ENCODE peak calls at places on chromosomes 4 and X, in four cellular contexts. One of them, this sample, is unnamed.

GRCh38 chr4:154626793-154627484 is 14.5 kb upstream of the FGG start:
- DNase-seq in GM23248: peak; percentile 54
- DNase-seq in astrocyte: peak; percentile 27
- DNase-seq in keratinocyte: no peak
- DNase-seq in this sample: peak; percentile 73

GRCh38 chr4:19883841-19884240 is 367.9 kb upstream of the SLIT2 start:
- DNase-seq in GM23248: peak; percentile 61
- DNase-seq in astrocyte: no peak
- DNase-seq in keratinocyte: no peak
- DNase-seq in this sample: no peak

GRCh38 chr4:56425518-56425917 is 9.9 kb downstream of the PPAT start:
- DNase-seq in GM23248: no peak
- DNase-seq in astrocyte: no peak
- DNase-seq in keratinocyte: no peak
- DNase-seq in this sample: no peak

GRCh38 chrX:154596290-154596929 is 11.5 kb downstream of the CTAG1A start:
- DNase-seq in GM23248: peak; percentile 73
- DNase-seq in astrocyte: peak; percentile 93
- DNase-seq in keratinocyte: peak; percentile 85
- DNase-seq in this sample: no peak

GRCh38 chr4:85725727-85726170 is 250.8 kb downstream of the ARHGAP24 start:
- DNase-seq in GM23248: peak; percentile 52
- DNase-seq in astrocyte: peak; percentile 21
- DNase-seq in keratinocyte: no peak
- DNase-seq in this sample: peak; percentile 22

GRCh38 chr4:52374847-52375246 is 284.3 kb downstream of the USP46 start:
- DNase-seq in GM23248: no peak
- DNase-seq in astrocyte: no peak
- DNase-seq in keratinocyte: no peak
- DNase-seq in this sample: no peak

GRCh38 chr4:5365071-5366008 is 314.1 kb downstream of the STK32B start:
- DNase-seq in GM23248: peak; percentile 95
- DNase-seq in astrocyte: peak; percentile 91
- DNase-seq in keratinocyte: peak; percentile 96
- DNase-seq in this sample: peak; percentile 55

GRCh38 chrX:41732260-41732659 is 8.3 kb downstream of the GPR82 start:
- DNase-seq in GM23248: no peak
- DNase-seq in astrocyte: no peak
- DNase-seq in keratinocyte: no peak
- DNase-seq in this sample: no peak

GRCh38 chr4:15395342-15395741 is 32.5 kb upstream of the C1QTNF7 start:
- DNase-seq in GM23248: peak; percentile 26
- DNase-seq in astrocyte: no peak
- DNase-seq in keratinocyte: no peak
- DNase-seq in this sample: no peak

GRCh38 chrX:152444338-152444737 is 6.8 kb downstream of the GABRA3 start:
- DNase-seq in GM23248: no peak
- DNase-seq in astrocyte: no peak
- DNase-seq in keratinocyte: no peak
- DNase-seq in this sample: no peak

GRCh38 chr4:174999407-174999806 is 81.2 kb downstream of the ADAM29 start:
- DNase-seq in GM23248: peak; percentile 1
- DNase-seq in astrocyte: peak; percentile 39
- DNase-seq in keratinocyte: no peak
- DNase-seq in this sample: no peak

GRCh38 chrX:131572372-131573014 is 28.6 kb downstream of the OR13H1 start:
- DNase-seq in GM23248: no peak
- DNase-seq in astrocyte: peak; percentile 30
- DNase-seq in keratinocyte: no peak
- DNase-seq in this sample: no peak

GRCh38 chrX:13489451-13489850 is 80.0 kb upstream of the EGFL6 start:
- DNase-seq in GM23248: peak; percentile 82
- DNase-seq in astrocyte: peak; percentile 78
- DNase-seq in keratinocyte: peak; percentile 19
- DNase-seq in this sample: no peak

GRCh38 chrX:53714580-53715335 is 28.2 kb upstream of the HUWE1 start:
- DNase-seq in GM23248: peak; percentile 40
- DNase-seq in astrocyte: peak; percentile 54
- DNase-seq in keratinocyte: no peak
- DNase-seq in this sample: no peak

GRCh38 chr4:81164126-81164525 is 50.9 kb downstream of the PRKG2 start:
- DNase-seq in GM23248: no peak
- DNase-seq in astrocyte: no peak
- DNase-seq in keratinocyte: no peak
- DNase-seq in this sample: no peak

GRCh38 chrX:150935466-150935865 is 37.0 kb upstream of the CD99L2 start:
- DNase-seq in GM23248: peak; percentile 74
- DNase-seq in astrocyte: peak; percentile 62
- DNase-seq in keratinocyte: no peak
- DNase-seq in this sample: no peak

GRCh38 chr4:172707622-172708021 is 461.0 kb upstream of the GALNT7 start:
- DNase-seq in GM23248: no peak
- DNase-seq in astrocyte: no peak
- DNase-seq in keratinocyte: no peak
- DNase-seq in this sample: no peak

GRCh38 chr4:148026022-148026421 is 294.1 kb downstream of the ARHGAP10 start:
- DNase-seq in GM23248: peak; percentile 95
- DNase-seq in astrocyte: peak; percentile 96
- DNase-seq in keratinocyte: no peak
- DNase-seq in this sample: no peak

GRCh38 chr4:119037709-119038463 is 97.7 kb upstream of the MYOZ2 start:
- DNase-seq in GM23248: peak; percentile 72
- DNase-seq in astrocyte: no peak
- DNase-seq in keratinocyte: no peak
- DNase-seq in this sample: no peak

GRCh38 chr4:77022581-77023133 is 53.1 kb downstream of the CCNI start:
- DNase-seq in GM23248: peak; percentile 79
- DNase-seq in astrocyte: peak; percentile 87
- DNase-seq in keratinocyte: no peak
- DNase-seq in this sample: no peak

GRCh38 chr4:173735055-173735454 is 205.0 kb upstream of the HAND2 start:
- DNase-seq in GM23248: peak; percentile 60
- DNase-seq in astrocyte: no peak
- DNase-seq in keratinocyte: no peak
- DNase-seq in this sample: no peak

GRCh38 chrX:141903400-141904155 is at the start of gene MAGEC1:
- DNase-seq in GM23248: no peak
- DNase-seq in astrocyte: no peak
- DNase-seq in keratinocyte: no peak
- DNase-seq in this sample: no peak

GRCh38 chr4:53622739-53623151 is 31.5 kb upstream of the LNX1 start:
- DNase-seq in GM23248: peak; percentile 89
- DNase-seq in astrocyte: peak; percentile 47
- DNase-seq in keratinocyte: no peak
- DNase-seq in this sample: no peak

GRCh38 chr4:159445671-159446070 is 342.8 kb downstream of the RAPGEF2 start:
- DNase-seq in GM23248: no peak
- DNase-seq in astrocyte: no peak
- DNase-seq in keratinocyte: no peak
- DNase-seq in this sample: no peak

GRCh38 chr4:39495446-39496208 is 31.6 kb downstream of the UGDH start:
- DNase-seq in GM23248: peak; percentile 17
- DNase-seq in astrocyte: peak; percentile 10
- DNase-seq in keratinocyte: peak; percentile 11
- DNase-seq in this sample: no peak

GRCh38 chr4:21130606-21131005 is 430.3 kb downstream of the PACRGL start:
- DNase-seq in GM23248: no peak
- DNase-seq in astrocyte: no peak
- DNase-seq in keratinocyte: no peak
- DNase-seq in this sample: no peak

GRCh38 chrX:133414399-133415275 is 652 bp downstream of the GPC4 start:
- DNase-seq in GM23248: peak; percentile 45
- DNase-seq in astrocyte: peak; percentile 10
- DNase-seq in keratinocyte: no peak
- DNase-seq in this sample: peak; percentile 16

GRCh38 chr4:128837679-128838078 is 28.2 kb downstream of the JADE1 start:
- DNase-seq in GM23248: no peak
- DNase-seq in astrocyte: no peak
- DNase-seq in keratinocyte: no peak
- DNase-seq in this sample: no peak

GRCh38 chr4:48340276-48340904 is 939 bp upstream of the SLAIN2 start:
- DNase-seq in GM23248: peak; percentile 89
- DNase-seq in astrocyte: peak; percentile 73
- DNase-seq in keratinocyte: no peak
- DNase-seq in this sample: no peak

GRCh38 chrX:110135618-110136017 is 132.7 kb downstream of the TMEM164 start:
- DNase-seq in GM23248: no peak
- DNase-seq in astrocyte: no peak
- DNase-seq in keratinocyte: no peak
- DNase-seq in this sample: no peak

GRCh38 chr4:125283702-125284279 is 31.0 kb upstream of the FAT4 start:
- DNase-seq in GM23248: peak; percentile 54
- DNase-seq in astrocyte: peak; percentile 10
- DNase-seq in keratinocyte: no peak
- DNase-seq in this sample: peak; percentile 35

GRCh38 chrX:111168314-111168713 is 72.3 kb downstream of the PAK3 start:
- DNase-seq in GM23248: peak; percentile 13
- DNase-seq in astrocyte: no peak
- DNase-seq in keratinocyte: no peak
- DNase-seq in this sample: no peak

GRCh38 chrX:124378643-124379042 is 32.3 kb downstream of the SH2D1A start:
- DNase-seq in GM23248: no peak
- DNase-seq in astrocyte: no peak
- DNase-seq in keratinocyte: no peak
- DNase-seq in this sample: no peak

GRCh38 chr4:98706200-98706813 is 47.9 kb upstream of the TSPAN5 start:
- DNase-seq in GM23248: no peak
- DNase-seq in astrocyte: no peak
- DNase-seq in keratinocyte: no peak
- DNase-seq in this sample: no peak

GRCh38 chr4:173521474-173522159 is 8.4 kb downstream of the HAND2 start:
- DNase-seq in GM23248: no peak
- DNase-seq in astrocyte: no peak
- DNase-seq in keratinocyte: no peak
- DNase-seq in this sample: no peak

GRCh38 chr4:74499986-74500781 is 55.2 kb downstream of the AREG start:
- DNase-seq in GM23248: peak; percentile 83
- DNase-seq in astrocyte: peak; percentile 47
- DNase-seq in keratinocyte: no peak
- DNase-seq in this sample: no peak

GRCh38 chrX:17047224-17047623 is 100.8 kb downstream of the REPS2 start:
- DNase-seq in GM23248: no peak
- DNase-seq in astrocyte: no peak
- DNase-seq in keratinocyte: no peak
- DNase-seq in this sample: no peak

GRCh38 chr4:77092832-77093800 is 17.3 kb upstream of the CCNI start:
- DNase-seq in GM23248: peak; percentile 65
- DNase-seq in astrocyte: peak; percentile 58
- DNase-seq in keratinocyte: no peak
- DNase-seq in this sample: peak; percentile 24

GRCh38 chrX:19772759-19773623 is 114.4 kb downstream of the SH3KBP1 start:
- DNase-seq in GM23248: peak; percentile 21
- DNase-seq in astrocyte: no peak
- DNase-seq in keratinocyte: no peak
- DNase-seq in this sample: peak; percentile 18

GRCh38 chr4:16415751-16416150 is 189.5 kb upstream of the TAPT1 start:
- DNase-seq in GM23248: no peak
- DNase-seq in astrocyte: no peak
- DNase-seq in keratinocyte: no peak
- DNase-seq in this sample: no peak
- H2AFZ ChIP-seq in GM23248: no peak overlapping the region
- H2AFZ ChIP-seq in astrocyte: no peak overlapping the region
- H2AFZ ChIP-seq in keratinocyte: no peak overlapping the region
- H2AFZ ChIP-seq in this sample: no peak overlapping the region

GRCh38 chrX:71107762-71108360 is 1.3 kb upstream of the CXorf65 start:
- DNase-seq in GM23248: no peak
- DNase-seq in astrocyte: no peak
- DNase-seq in keratinocyte: no peak
- DNase-seq in this sample: no peak
- H3K9ac ChIP-seq in GM23248: no peak overlapping the region
- H3K9ac ChIP-seq in astrocyte: no peak overlapping the region
- H3K9ac ChIP-seq in keratinocyte: no peak overlapping the region
- H3K9ac ChIP-seq in this sample: no peak overlapping the region

GRCh38 chr4:25986807-25987206 is 72.8 kb downstream of the SMIM20 start:
- DNase-seq in GM23248: no peak
- DNase-seq in astrocyte: no peak
- DNase-seq in keratinocyte: no peak
- DNase-seq in this sample: no peak
- TF ChIP-seq EZH2 in GM23248: no peak
- TF ChIP-seq EZH2 in astrocyte: no peak
- TF ChIP-seq EZH2 in keratinocyte: no peak
- TF ChIP-seq EZH2 in this sample: no peak

GRCh38 chr4:6663596-6664393 is 23.3 kb downstream of the MRFAP1 start:
- DNase-seq in GM23248: peak; percentile 35
- DNase-seq in astrocyte: no peak
- DNase-seq in keratinocyte: no peak
- DNase-seq in this sample: no peak
- H2AFZ ChIP-seq in GM23248: peak overlapping the region; percentile 47
- H2AFZ ChIP-seq in astrocyte: no peak overlapping the region
- H2AFZ ChIP-seq in keratinocyte: no peak overlapping the region
- H2AFZ ChIP-seq in this sample: no peak overlapping the region

DNA sequence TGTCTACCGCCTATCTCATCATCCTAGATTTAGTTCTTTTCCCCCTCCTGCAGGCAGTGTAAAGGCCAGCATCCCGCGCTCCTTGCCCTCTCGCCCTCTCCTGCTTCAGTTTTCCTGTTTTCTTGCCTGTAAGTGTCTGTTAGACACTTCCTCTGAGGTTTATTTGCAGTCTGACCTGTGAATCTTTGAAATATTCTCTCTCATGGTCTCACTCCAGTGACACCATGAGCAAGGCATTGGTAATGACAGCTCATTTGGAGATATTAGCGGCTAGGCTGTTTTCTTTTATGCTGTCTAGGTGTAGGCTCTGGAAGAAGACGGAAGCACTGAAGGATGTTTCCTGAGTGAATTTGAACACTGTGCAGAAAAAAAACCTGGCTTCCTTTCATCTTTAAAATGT is 179.6 kb downstream of the KDR start:
- DNase-seq in GM23248: no peak
- DNase-seq in astrocyte: no peak
- DNase-seq in keratinocyte: no peak
- DNase-seq in this sample: no peak
- H3K9ac ChIP-seq in GM23248: no peak overlapping the region
- H3K9ac ChIP-seq in astrocyte: no peak overlapping the region
- H3K9ac ChIP-seq in keratinocyte: no peak overlapping the region
- H3K9ac ChIP-seq in this sample: no peak overlapping the region

DNA sequence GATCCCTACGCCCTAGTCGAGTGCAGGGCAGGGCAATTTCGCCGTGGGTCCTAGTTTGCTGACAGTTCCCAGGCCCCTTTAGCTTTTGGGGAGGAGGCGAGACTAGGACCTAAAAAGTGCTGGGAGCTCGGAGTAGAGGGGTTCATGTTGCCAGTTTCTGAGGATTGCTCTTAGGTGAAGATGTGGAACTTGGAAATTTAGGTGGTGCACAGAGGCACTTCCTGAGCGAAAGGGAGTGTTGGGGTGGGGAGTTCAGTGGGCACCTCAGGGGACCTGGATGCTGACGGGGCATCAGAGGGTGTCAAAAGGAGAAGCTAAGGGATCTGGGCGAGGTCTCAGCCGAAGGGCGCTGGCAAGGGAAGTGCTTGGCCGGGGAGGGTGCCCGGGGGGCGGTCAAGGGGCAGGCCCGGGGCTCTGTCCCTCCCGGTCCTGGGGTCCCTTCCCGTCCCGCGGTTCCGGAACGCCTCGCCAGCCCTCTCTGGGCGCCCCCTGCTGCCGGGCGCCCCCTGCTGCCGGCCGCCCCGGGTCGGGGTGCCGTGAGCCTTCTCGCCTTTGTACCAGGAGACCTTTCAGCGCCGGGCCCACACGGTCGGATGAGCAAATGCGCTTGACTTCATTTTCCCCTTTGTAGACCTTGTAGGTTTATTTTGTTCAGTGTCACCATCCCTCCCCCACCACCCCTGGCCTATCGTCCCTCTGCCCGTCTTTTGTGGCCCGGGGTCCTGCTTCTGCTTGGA is 3.0 kb upstream of the PHOX2B start:
- DNase-seq in GM23248: no peak
- DNase-seq in astrocyte: no peak
- DNase-seq in keratinocyte: no peak
- DNase-seq in this sample: no peak
- TF ChIP-seq EZH2 in GM23248: no peak
- TF ChIP-seq EZH2 in astrocyte: peak; percentile 29
- TF ChIP-seq EZH2 in keratinocyte: peak; percentile 22
- TF ChIP-seq EZH2 in this sample: no peak